ENCODE peak calls at places on chromosomes 2 and 18, in four cellular contexts. V is pancreas, F is WERI-Rb-1, E is PC-3. O is an unnamed sample.

GRCh38 chr2:62224976-62225375 is 29.1 kb downstream of the B3GNT2 start:
- DNase-seq in V (no peak), F (no peak), E (no peak), O (no peak)

GRCh38 chr2:204691911-204692510 is 146.7 kb downstream of the PARD3B start:
- DNase-seq in V (peak; percentile 71), F (peak; percentile 58), E (peak; percentile 88), O (peak; percentile 90)

GRCh38 chr2:239876948-239877289 is 148.2 kb downstream of the NDUFA10 start:
- DNase-seq in V (no peak), F (no peak), E (no peak), O (no peak)

GRCh38 chr2:200494048-200494447 is 15.8 kb downstream of the KCTD18 start:
- DNase-seq in V (no peak), F (no peak), E (no peak), O (no peak)

GRCh38 chr18:37385846-37386435 is 179.7 kb downstream of the CELF4 start:
- DNase-seq in V (no peak), F (no peak), E (peak; percentile 47), O (no peak)

GRCh38 chr2:151237422-151238012 is 24.1 kb downstream of the RBM43 start:
- DNase-seq in V (no peak), F (no peak), E (peak; percentile 69), O (peak; percentile 12)

GRCh38 chr2:6443424-6443823 is 422.3 kb downstream of the CMPK2 start:
- DNase-seq in V (no peak), F (no peak), E (no peak), O (peak; percentile 2)

GRCh38 chr2:143607446-143608110 is 478.4 kb downstream of the ARHGAP15 start:
- DNase-seq in V (no peak), F (no peak), E (no peak), O (no peak)

GRCh38 chr2:66571873-66572272 is 136.9 kb downstream of the MEIS1 start:
- DNase-seq in V (no peak), F (no peak), E (no peak), O (no peak)

GRCh38 chr18:10122116-10122515 is 208.3 kb downstream of the VAPA start:
- DNase-seq in V (no peak), F (peak; percentile 24), E (peak; percentile 66), O (peak; percentile 79)

GRCh38 chr18:80202264-80202998 is 44.9 kb downstream of the PARD6G start:
- DNase-seq in V (no peak), F (no peak), E (no peak), O (no peak)

GRCh38 chr2:118221952-118222594 is 133.8 kb downstream of the INSIG2 start:
- DNase-seq in V (peak; percentile 55), F (peak; percentile 22), E (peak; percentile 91), O (peak; percentile 78)

GRCh38 chr18:45402485-45403056 is 212.7 kb upstream of the SLC14A2 start:
- DNase-seq in V (no peak), F (no peak), E (peak; percentile 83), O (peak; percentile 29)

GRCh38 chr18:598053-598665 is 1.4 kb downstream of the CLUL1 start:
- DNase-seq in V (no peak), F (no peak), E (no peak), O (no peak)

GRCh38 chr2:217790681-217791392 is 212.0 kb downstream of the TNS1 start:
- DNase-seq in V (no peak), F (no peak), E (peak; percentile 24), O (peak; percentile 76)

GRCh38 chr2:127577503-127577902 is 42.0 kb downstream of the MYO7B start:
- DNase-seq in V (no peak), F (no peak), E (no peak), O (no peak)

GRCh38 chr18:57141208-57142129 is 5.4 kb upstream of the BOD1L2 start:
- DNase-seq in V (peak; percentile 91), F (peak; percentile 92), E (peak; percentile 10), O (no peak)

GRCh38 chr2:204122425-204122824 is 185.9 kb downstream of the ICOS start:
- DNase-seq in V (no peak), F (no peak), E (no peak), O (no peak)

GRCh38 chr2:201735486-201735885 is 37.0 kb upstream of the MPP4 start:
- DNase-seq in V (no peak), F (no peak), E (no peak), O (no peak)

GRCh38 chr2:145961846-145962245 is 1441.9 kb upstream of the ZEB2 start:
- DNase-seq in V (no peak), F (no peak), E (no peak), O (peak; percentile 34)

GRCh38 chr2:236843604-236844003 is 242.1 kb upstream of the COPS8 start:
- DNase-seq in V (no peak), F (no peak), E (no peak), O (no peak)

GRCh38 chr2:200050921-200051620 is 95.7 kb downstream of the MAIP1 start:
- DNase-seq in V (peak; percentile 32), F (peak; percentile 58), E (no peak), O (no peak)

GRCh38 chr2:142286618-142287017 is 155.8 kb upstream of the LRP1B start:
- DNase-seq in V (peak; percentile 13), F (peak; percentile 34), E (peak; percentile 61), O (no peak)

GRCh38 chr2:186714611-186715010 is 20.8 kb downstream of the FAM171B start:
- DNase-seq in V (no peak), F (no peak), E (no peak), O (no peak)

GRCh38 chr2:104856086-104856972 is 2.4 kb downstream of the POU3F3 start:
- DNase-seq in V (no peak), F (no peak), E (no peak), O (no peak)

GRCh38 chr2:96760986-96761832 is 507 bp downstream of the CNNM4 start:
- DNase-seq in V (no peak), F (no peak), E (peak; percentile 16), O (peak; percentile 15)

GRCh38 chr18:35076556-35076955 is 35.3 kb downstream of the MAPRE2 start:
- DNase-seq in V (no peak), F (no peak), E (peak; percentile 41), O (peak; percentile 91)

GRCh38 chr18:35075132-35075531 is 33.9 kb downstream of the MAPRE2 start:
- DNase-seq in V (no peak), F (no peak), E (no peak), O (no peak)

GRCh38 chr18:35074581-35074980 is 33.4 kb downstream of the MAPRE2 start:
- DNase-seq in V (no peak), F (no peak), E (no peak), O (no peak)

GRCh38 chr18:35077937-35078336 is 36.7 kb downstream of the MAPRE2 start:
- DNase-seq in V (no peak), F (no peak), E (no peak), O (no peak)

GRCh38 chr18:35076126-35076525 is 34.9 kb downstream of the MAPRE2 start:
- DNase-seq in V (no peak), F (no peak), E (no peak), O (no peak)
- H3K27ac ChIP-seq in V (no peak overlapping the region), F (no peak overlapping the region), E (no peak overlapping the region), O (peak overlapping the region; percentile 80)

GRCh38 chr2:182980115-182980514 is 58.1 kb downstream of the NCKAP1 start:
- DNase-seq in V (no peak), F (no peak), E (peak; percentile 69), O (no peak)
- TF ChIP-seq CTCF in V (no peak), F (no peak), E (peak; percentile 72), O (no peak)

GRCh38 chr2:31978436-31978835 is 32.4 kb downstream of the MEMO1 start:
- DNase-seq in V (no peak), F (no peak), E (no peak), O (no peak)

GRCh38 chr2:31983762-31984467 is 26.9 kb downstream of the MEMO1 start:
- DNase-seq in V (no peak), F (no peak), E (no peak), O (no peak)

GRCh38 chr2:31979966-31980365 is 30.8 kb downstream of the MEMO1 start:
- DNase-seq in V (no peak), F (no peak), E (no peak), O (no peak)

GRCh38 chr2:31978998-31979397 is 31.8 kb downstream of the MEMO1 start:
- DNase-seq in V (no peak), F (no peak), E (no peak), O (no peak)

GRCh38 chr2:31980674-31981356 is 30.0 kb downstream of the MEMO1 start:
- DNase-seq in V (no peak), F (no peak), E (peak; percentile 38), O (peak; percentile 41)
- H3K4me3 ChIP-seq in V (no peak overlapping the region), F (no peak overlapping the region), E (no peak overlapping the region), O (no peak overlapping the region)

DNA sequence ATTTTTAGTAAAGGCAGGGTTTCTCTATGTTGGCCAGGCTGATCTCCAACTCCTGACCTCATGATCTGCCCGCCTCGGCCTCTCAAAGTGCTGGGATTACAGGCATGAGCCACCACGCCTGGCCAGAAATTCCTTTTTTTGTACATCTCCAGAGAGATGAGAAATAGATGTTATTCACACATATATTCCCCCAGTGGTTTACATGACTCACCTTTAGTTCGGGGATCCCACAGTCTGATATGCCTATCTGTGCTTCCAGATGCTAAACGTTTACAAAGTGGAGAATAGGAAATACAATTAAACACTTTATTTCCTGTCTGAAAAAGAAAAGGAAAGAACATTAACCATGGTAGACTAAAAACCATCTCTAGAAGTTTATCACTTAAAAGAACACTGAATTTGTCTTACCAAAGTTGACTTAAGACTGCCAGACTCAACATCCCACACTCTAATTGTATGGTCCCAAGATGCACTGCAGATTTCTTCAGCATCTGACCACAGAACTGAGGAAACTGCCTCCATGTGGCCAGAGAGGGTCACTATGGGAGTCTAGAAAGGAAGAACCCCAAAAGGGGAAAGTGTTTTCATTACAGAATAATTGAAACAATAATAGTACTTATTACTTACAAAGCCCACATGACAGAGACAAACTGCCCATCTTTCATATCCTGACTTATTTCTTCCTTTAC is 12.6 kb upstream of the ICA1L start:
- DNase-seq in V (no peak), F (no peak), E (no peak), O (peak; percentile 13)
- H3K27ac ChIP-seq in V (no peak overlapping the region), F (no peak overlapping the region), E (no peak overlapping the region), O (no peak overlapping the region)

O was measured in brain microvascular endothelial cell.